ENCODE peak calls at places on chromosomes 7 and 10, in five cellular contexts. H, S, X, L and U are unnamed samples.

GRCh38 chr10:121813211-121813812 is 114.5 kb downstream of the ATE1 start:
- DNase-seq in H (no peak), S (no peak), X (peak), L (peak), U (no peak)

GRCh38 chr10:88994034-88994433 is 3.4 kb downstream of the FAS start:
- DNase-seq in H (no peak), S (no peak), X (peak), L (peak), U (no peak)

GRCh38 chr10:3510741-3511140 is 274.3 kb downstream of the KLF6 start:
- DNase-seq in H (no peak), S (no peak), X (no peak), L (no peak), U (no peak)

GRCh38 chr10:101217450-101218281 is 11.6 kb downstream of the LBX1 start:
- DNase-seq in H (no peak), S (no peak), X (no peak), L (peak), U (no peak)

GRCh38 chr7:139330333-139331030 is 10.7 kb upstream of the FMC1 start:
- DNase-seq in H (no peak), S (no peak), X (no peak), L (no peak), U (no peak)

GRCh38 chr10:95183132-95183450 is 10.9 kb upstream of the ACSM6 start:
- DNase-seq in H (no peak), S (no peak), X (peak), L (peak), U (no peak)

GRCh38 chr10:109427421-109427820 is 495.9 kb downstream of the XPNPEP1 start:
- DNase-seq in H (no peak), S (no peak), X (no peak), L (peak), U (no peak)

GRCh38 chr7:13077466-13077865 is 390.0 kb downstream of the ARL4A start:
- DNase-seq in H (no peak), S (peak), X (peak), L (peak), U (no peak)

GRCh38 chr7:55148571-55148970 is 129.8 kb downstream of the EGFR start:
- DNase-seq in H (no peak), S (no peak), X (no peak), L (no peak), U (no peak)